ENCODE peak calls at places on chromosomes 5 and 9, in seven cellular contexts. V, K, G, U, P, N and E are unnamed samples.

GRCh38 chr9:137579259-137579604 is 507 bp upstream of the DPH7 start:
- DNase-seq in K (no peak), N (no peak), V (no peak), P (no peak), G (no peak), U (no peak), E (no peak)

GRCh38 chr9:100167176-100167575 is 68.1 kb downstream of the INVS start:
- DNase-seq in G (no peak), U (no peak), P (no peak), N (no peak), V (no peak), K (no peak), E (no peak)

GRCh38 chr9:97561501-97561900 is 60.0 kb downstream of the TMOD1 start:
- DNase-seq in P (no peak), G (no peak), V (no peak), U (no peak), N (no peak), K (no peak), E (no peak)

GRCh38 chr5:137352095-137352494 is 147.0 kb downstream of the SPOCK1 start:
- DNase-seq in N (no peak), G (no peak), V (no peak), U (no peak), P (no peak), K (no peak), E (no peak)

GRCh38 chr5:135053278-135053677 is 19.2 kb upstream of the PITX1 start:
- DNase-seq in K (no peak), G (no peak), P (no peak), N (no peak), V (no peak), U (no peak), E (no peak)

GRCh38 chr9:112170235-112170634 is 4.9 kb downstream of the SUSD1 start:
- DNase-seq in V (no peak), N (peak; percentile 86), U (no peak), G (no peak), P (peak; percentile 79), K (no peak), E (no peak)

GRCh38 chr5:90746119-90746518 is 187.5 kb downstream of the ADGRV1 start:
- DNase-seq in U (no peak), N (no peak), P (no peak), V (no peak), G (no peak), K (no peak), E (no peak)

GRCh38 chr5:71836084-71836483 is 117.0 kb downstream of the CARTPT start:
- DNase-seq in V (no peak), G (no peak), P (no peak), N (no peak), U (no peak), K (no peak), E (no peak)

GRCh38 chr5:56481147-56481997 is 248.2 kb upstream of the ANKRD55 start:
- DNase-seq in N (no peak), U (no peak), K (peak; percentile 22), P (peak; percentile 46), V (no peak), G (peak; percentile 45), E (peak; percentile 32)

GRCh38 chr5:57953830-57954229 is 471.2 kb upstream of the ACTBL2 start:
- DNase-seq in V (no peak), G (no peak), U (no peak), N (no peak), P (no peak), K (no peak), E (no peak)

GRCh38 chr5:35803221-35803651 is 53.5 kb upstream of the IL7R start:
- DNase-seq in N (no peak), P (no peak), K (no peak), G (peak; percentile 26), V (no peak), U (no peak), E (peak; percentile 27)